ENCODE peak calls at places on chromosomes 6 and 20, in nine cellular contexts. A is heart left ventricle, B is colonic mucosa, L is AG10803, D is HepG2, F is GM12865, E is cardiac muscle cell, G is tibial nerve, T is PC-9. H is an unnamed sample.

GRCh38 chr6:44430322-44430721 is 42.8 kb downstream of the CDC5L start:
- DNase-seq in A (no peak), B (no peak), L (peak), D (no peak), F (no peak), E (peak), G (no peak), T (no peak), H (no peak)

GRCh38 chr6:162854228-162854627 is 126.5 kb downstream of the PACRG start:
- DNase-seq in A (no peak), B (no peak), L (no peak), D (no peak), F (no peak), E (no peak), G (no peak), T (no peak), H (no peak)

GRCh38 chr6:109979033-109979921 is 1.2 kb downstream of the GPR6 start:
- DNase-seq in A (no peak), B (no peak), L (no peak), D (no peak), F (no peak), E (no peak), G (no peak), T (no peak), H (peak)

GRCh38 chr6:53998293-53998692 is 113.0 kb upstream of the MLIP start:
- DNase-seq in A (no peak), B (no peak), L (no peak), D (peak), F (no peak), E (no peak), G (no peak), T (no peak), H (no peak)

GRCh38 chr6:114534813-114535212 is 192.0 kb upstream of the HS3ST5 start:
- DNase-seq in A (no peak), B (no peak), L (no peak), D (no peak), F (no peak), E (no peak), G (no peak), T (no peak), H (no peak)

GRCh38 chr6:136535880-136536620 is 14.2 kb downstream of the MAP7 start:
- DNase-seq in A (no peak), B (no peak), L (no peak), D (no peak), F (no peak), E (no peak), G (no peak), T (no peak), H (no peak)

GRCh38 chr20:32731882-32732266 is 11.4 kb downstream of the COMMD7 start:
- DNase-seq in A (no peak), B (no peak), L (no peak), D (peak), F (no peak), E (peak), G (no peak), T (peak), H (no peak)

GRCh38 chr6:50724381-50725124 is 11.2 kb downstream of the TFAP2D start:
- DNase-seq in A (no peak), B (no peak), L (no peak), D (no peak), F (no peak), E (no peak), G (no peak), T (no peak), H (peak)

GRCh38 chr6:119284861-119285521 is 64.6 kb downstream of the MAN1A1 start:
- DNase-seq in A (no peak), B (no peak), L (no peak), D (peak), F (peak), E (no peak), G (no peak), T (peak), H (no peak)

DNA sequence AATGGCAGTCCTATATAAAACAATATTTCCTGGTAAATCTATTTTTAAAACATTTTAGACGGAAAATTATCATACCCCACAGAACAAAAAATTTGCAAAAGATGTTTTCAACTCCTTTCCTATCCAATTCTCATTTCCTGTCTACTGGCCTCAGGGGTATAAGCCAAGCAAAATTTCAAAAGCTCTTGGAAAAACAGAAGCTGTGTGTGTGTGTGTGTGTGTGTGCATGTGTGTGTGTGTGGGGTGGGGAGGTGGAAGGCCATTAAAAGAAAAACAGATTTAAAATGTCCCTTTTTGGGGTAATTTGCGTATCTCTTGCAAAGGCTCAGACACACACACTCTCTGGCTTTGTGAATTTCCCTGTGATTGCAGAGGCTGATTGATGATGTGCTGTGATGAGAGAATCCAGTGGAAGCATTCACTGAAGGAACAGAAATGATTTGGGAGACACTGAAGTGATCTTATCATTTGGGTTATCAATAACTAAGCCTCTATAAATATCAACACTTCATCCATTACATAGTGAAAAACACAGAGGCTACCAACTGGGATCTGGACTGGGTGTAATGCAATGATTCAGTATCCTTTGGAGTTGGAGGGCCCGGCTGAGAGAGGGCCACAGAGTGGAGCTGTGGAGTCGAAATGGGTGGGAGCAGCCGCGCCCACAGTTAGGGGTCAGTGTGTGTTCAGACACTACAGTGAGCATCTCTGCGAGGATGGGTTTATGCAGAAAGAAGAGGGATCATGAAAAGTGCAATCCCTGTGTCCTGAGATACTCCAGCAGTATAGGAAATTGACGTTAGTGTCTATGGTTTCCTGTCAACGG is 106.8 kb upstream of the PREP start:
- DNase-seq in A (peak), B (no peak), L (no peak), D (no peak), F (no peak), E (peak), G (peak), T (no peak), H (no peak)
- TF ChIP-seq CTCF in A (no peak), B (no peak), L (peak), D (peak), F (no peak), E (peak), G (no peak), T (no peak), H (no peak)

GRCh38 chr6:134830194-134830593 is 119.7 kb downstream of the ALDH8A1 start:
- DNase-seq in A (no peak), B (no peak), L (peak), D (no peak), F (no peak), E (no peak), G (no peak), T (no peak), H (no peak)

GRCh38 chr6:134830945-134831344 is 119.0 kb downstream of the ALDH8A1 start:
- DNase-seq in A (no peak), B (no peak), L (no peak), D (peak), F (no peak), E (no peak), G (no peak), T (no peak), H (no peak)

GRCh38 chr6:134823635-134824034 is 126.3 kb downstream of the ALDH8A1 start:
- DNase-seq in A (no peak), B (no peak), L (no peak), D (no peak), F (no peak), E (no peak), G (no peak), T (no peak), H (no peak)

GRCh38 chr6:134828641-134829040 is 121.3 kb downstream of the ALDH8A1 start:
- DNase-seq in A (no peak), B (no peak), L (no peak), D (no peak), F (no peak), E (no peak), G (no peak), T (peak), H (no peak)

DNA sequence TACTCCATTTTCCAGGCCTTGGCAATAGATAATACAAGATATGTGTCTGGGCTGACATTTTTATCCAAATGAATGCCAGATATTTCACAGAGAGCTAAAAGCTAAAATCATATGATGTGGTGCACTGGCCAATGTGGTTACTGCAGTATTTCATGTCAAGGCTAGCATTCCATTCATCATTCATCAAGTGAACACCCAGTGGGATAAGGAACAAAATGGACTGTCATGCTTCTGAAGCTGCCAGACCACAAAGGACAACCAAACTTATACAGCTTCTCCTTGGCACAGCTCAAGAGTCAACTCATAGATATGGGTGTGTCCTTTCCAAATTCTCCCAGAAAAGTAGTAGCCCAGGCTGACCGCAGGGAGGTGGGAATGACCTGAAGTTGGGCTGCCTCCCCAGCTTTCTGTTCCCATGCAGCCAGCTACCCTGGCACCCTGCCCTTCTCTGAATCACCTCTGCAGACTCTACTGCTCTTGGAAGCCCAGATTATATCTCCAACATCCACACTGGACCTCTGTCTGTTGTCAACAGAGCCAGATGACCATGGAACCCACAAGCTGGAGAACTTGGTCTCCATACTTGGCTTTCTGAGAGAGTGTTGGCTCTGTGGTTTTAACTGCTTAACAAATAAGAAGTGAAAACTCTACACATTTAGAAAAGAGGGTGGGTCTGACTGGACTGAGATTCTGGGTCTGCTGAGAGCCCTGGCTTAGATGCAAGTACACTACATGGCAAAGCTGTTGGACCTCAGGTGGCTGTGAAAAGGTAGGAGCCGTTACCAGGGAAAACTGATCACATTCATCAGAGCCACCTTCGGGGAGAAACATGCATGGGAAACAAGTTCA is 122.8 kb downstream of the ALDH8A1 start:
- DNase-seq in A (peak), B (no peak), L (peak), D (no peak), F (peak), E (peak), G (peak), T (peak), H (no peak)
- TF ChIP-seq CTCF in A (no peak), B (no peak), L (peak), D (no peak), F (no peak), E (peak), G (no peak), T (no peak), H (no peak)

GRCh38 chr6:166435574-166435973 is 52.8 kb upstream of the MPC1 start:
- DNase-seq in A (peak), B (no peak), L (peak), D (no peak), F (no peak), E (no peak), G (peak), T (no peak), H (no peak)
- TF ChIP-seq CTCF in A (no peak), B (no peak), L (no peak), D (no peak), F (no peak), E (no peak), G (no peak), T (no peak), H (no peak)

DNA sequence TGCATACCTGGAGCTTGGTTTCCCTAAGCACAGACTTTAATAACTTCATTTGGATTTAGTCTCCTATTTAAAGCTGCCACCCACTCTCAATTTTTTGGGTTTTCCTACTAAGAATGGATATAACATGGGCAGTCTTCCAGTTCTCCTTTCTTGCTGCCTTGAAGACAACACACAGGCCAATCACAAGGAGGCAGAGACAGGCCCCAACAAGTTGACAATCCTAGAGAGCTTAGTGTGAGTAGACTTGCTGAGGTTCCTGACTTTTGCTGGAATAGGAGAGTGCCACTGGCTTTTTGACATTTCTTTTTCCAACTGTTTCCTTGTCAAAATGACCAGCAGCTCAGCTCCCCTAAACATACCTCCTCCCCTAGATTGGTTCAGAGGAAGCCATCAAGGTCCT is 112.3 kb upstream of the ESR1 start:
- DNase-seq in A (no peak), B (no peak), L (no peak), D (no peak), F (no peak), E (no peak), G (no peak), T (no peak), H (no peak)
- TF ChIP-seq CTCF in A (no peak), B (no peak), L (no peak), D (no peak), F (no peak), E (no peak), G (no peak), T (no peak), H (no peak)

GRCh38 chr20:58026361-58026760 is 202.1 kb downstream of the ANKRD60 start:
- DNase-seq in A (no peak), B (no peak), L (no peak), D (no peak), F (no peak), E (no peak), G (no peak), T (no peak), H (no peak)

GRCh38 chr20:58023781-58024180 is 204.7 kb downstream of the ANKRD60 start:
- DNase-seq in A (no peak), B (no peak), L (no peak), D (no peak), F (no peak), E (no peak), G (no peak), T (no peak), H (no peak)

GRCh38 chr20:58025233-58025632 is 203.2 kb downstream of the ANKRD60 start:
- DNase-seq in A (peak), B (peak), L (no peak), D (no peak), F (no peak), E (no peak), G (no peak), T (no peak), H (no peak)

GRCh38 chr20:58024241-58024721 is 204.2 kb downstream of the ANKRD60 start:
- DNase-seq in A (no peak), B (peak), L (no peak), D (no peak), F (no peak), E (no peak), G (no peak), T (no peak), H (no peak)

GRCh38 chr20:58028123-58028522 is 200.3 kb downstream of the ANKRD60 start:
- DNase-seq in A (no peak), B (peak), L (no peak), D (no peak), F (no peak), E (no peak), G (no peak), T (no peak), H (no peak)
- TF ChIP-seq CTCF in A (peak), B (no peak), L (no peak), D (peak), F (no peak), E (peak), G (no peak), T (no peak), H (no peak)

GRCh38 chr20:35285806-35286076 is 1.2 kb upstream of the EIF6 start:
- DNase-seq in A (no peak), B (no peak), L (no peak), D (peak), F (no peak), E (no peak), G (no peak), T (no peak), H (no peak)

GRCh38 chr20:35288325-35289060 is 3.7 kb downstream of the FAM83C start:
- DNase-seq in A (no peak), B (no peak), L (no peak), D (no peak), F (no peak), E (no peak), G (no peak), T (no peak), H (no peak)

GRCh38 chr20:35286077-35286898 is 1.7 kb upstream of the EIF6 start:
- DNase-seq in A (no peak), B (peak), L (no peak), D (peak), F (no peak), E (no peak), G (no peak), T (no peak), H (no peak)

GRCh38 chr20:35286899-35287508 is 2.4 kb upstream of the EIF6 start:
- DNase-seq in A (no peak), B (no peak), L (no peak), D (no peak), F (no peak), E (no peak), G (no peak), T (no peak), H (no peak)

DNA sequence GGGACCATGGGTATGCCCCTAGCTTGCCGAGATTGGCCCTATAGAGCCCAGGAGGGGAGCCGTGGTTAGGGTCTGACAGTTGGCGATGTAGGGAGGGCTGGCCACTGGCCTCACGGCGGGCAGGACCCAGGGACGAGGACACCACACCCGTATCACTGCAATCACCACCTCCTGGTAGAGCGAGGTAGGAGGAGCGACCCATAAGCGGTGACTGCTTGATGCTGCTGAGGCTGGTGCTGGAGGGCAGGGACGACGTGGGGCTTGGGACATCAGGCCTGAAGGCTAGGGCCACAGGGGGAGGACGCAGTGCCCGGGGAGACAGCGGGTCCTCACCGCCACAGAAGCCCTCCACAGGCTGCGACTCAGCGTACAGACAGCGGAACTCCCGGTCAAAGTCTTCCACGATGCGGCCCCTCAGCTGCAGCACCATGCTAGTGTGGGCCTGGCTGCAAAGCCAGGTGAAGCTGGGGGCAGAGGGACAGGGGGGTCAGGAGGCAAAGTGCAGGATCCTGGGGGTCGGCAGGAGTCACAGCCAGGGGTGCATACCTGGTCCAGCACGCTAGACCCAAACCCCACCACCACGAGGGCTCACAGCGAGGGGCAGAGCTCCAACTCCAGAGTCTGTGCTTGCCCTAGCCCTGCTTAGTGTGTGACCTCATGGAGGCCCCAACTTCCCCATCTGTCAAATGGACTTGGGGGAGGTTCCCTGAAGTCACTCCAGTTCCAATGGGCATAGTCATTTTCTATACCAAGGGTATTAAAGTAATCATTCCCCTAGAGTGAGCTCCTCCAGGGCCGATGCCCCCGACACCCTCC is 3.1 kb upstream of the EIF6 start:
- DNase-seq in A (no peak), B (no peak), L (no peak), D (no peak), F (no peak), E (no peak), G (no peak), T (no peak), H (no peak)
- TF ChIP-seq CTCF in A (no peak), B (no peak), L (no peak), D (peak), F (no peak), E (no peak), G (no peak), T (no peak), H (no peak)

GRCh38 chr6:16818992-16819626 is 57.8 kb upstream of the ATXN1 start:
- DNase-seq in A (no peak), B (no peak), L (no peak), D (no peak), F (no peak), E (no peak), G (no peak), T (no peak), H (no peak)

GRCh38 chr6:16822529-16822928 is 61.3 kb upstream of the ATXN1 start:
- DNase-seq in A (no peak), B (no peak), L (no peak), D (no peak), F (no peak), E (no peak), G (no peak), T (no peak), H (no peak)

GRCh38 chr6:16817594-16817993 is 56.3 kb upstream of the ATXN1 start:
- DNase-seq in A (no peak), B (no peak), L (no peak), D (no peak), F (no peak), E (no peak), G (no peak), T (no peak), H (no peak)

GRCh38 chr6:16821834-16822264 is 60.6 kb upstream of the ATXN1 start:
- DNase-seq in A (no peak), B (no peak), L (no peak), D (peak), F (no peak), E (no peak), G (no peak), T (no peak), H (no peak)

GRCh38 chr6:16819752-16820151 is 58.5 kb upstream of the ATXN1 start:
- DNase-seq in A (no peak), B (no peak), L (peak), D (no peak), F (peak), E (no peak), G (no peak), T (peak), H (no peak)
- TF ChIP-seq CTCF in A (no peak), B (no peak), L (peak), D (peak), F (no peak), E (peak), G (no peak), T (peak), H (no peak)

GRCh38 chr6:131063028-131063763 is at the start of gene EPB41L2:
- DNase-seq in A (peak), B (peak), L (peak), D (peak), F (peak), E (peak), G (peak), T (peak), H (peak)
- TF ChIP-seq CTCF in A (no peak), B (no peak), L (peak), D (no peak), F (peak), E (no peak), G (peak), T (no peak), H (peak)

H was measured in glutamatergic neuron.